ENCODE peak calls at places on chromosomes 6 and 20, in four cellular contexts. S, G, N and D are unnamed samples.
A peak's percentile ranks its signal among the peaks of the same experiment; 100 is the strongest.

GRCh38 chr6:119076966-119077642 is 1.4 kb downstream of the FAM184A start:
- DNase-seq in S (no peak), G (no peak), N (no peak), D (no peak)

GRCh38 chr6:115610646-115611045 is 450.0 kb downstream of the FRK start:
- DNase-seq in S (no peak), G (no peak), N (no peak), D (no peak)

GRCh38 chr6:113486172-113486571 is 371.0 kb upstream of the MARCKS start:
- DNase-seq in S (no peak), G (no peak), N (no peak), D (no peak)

GRCh38 chr20:31602779-31603441 is 2.2 kb upstream of the ID1 start:
- DNase-seq in S (peak; percentile 89), G (peak; percentile 51), N (no peak), D (no peak)

GRCh38 chr20:46905364-46906125 is 10.9 kb downstream of the EYA2 start:
- DNase-seq in S (no peak), G (no peak), N (no peak), D (no peak)

GRCh38 chr6:53014034-53014433 is 18.9 kb upstream of the GSTA4 start:
- DNase-seq in S (peak; percentile 76), G (no peak), N (no peak), D (no peak)

GRCh38 chr6:125002090-125002741 is 40.0 kb downstream of the RNF217 start:
- DNase-seq in S (peak; percentile 30), G (no peak), N (no peak), D (no peak)

GRCh38 chr6:45835725-45836437 is 179.8 kb downstream of the CLIC5 start:
- DNase-seq in S (no peak), G (no peak), N (no peak), D (no peak)

GRCh38 chr6:166308769-166309589 is 787 bp upstream of the PRR18 start:
- DNase-seq in S (no peak), G (no peak), N (no peak), D (no peak)

GRCh38 chr6:119308048-119308570 is 41.5 kb downstream of the MAN1A1 start:
- DNase-seq in S (peak; percentile 84), G (no peak), N (no peak), D (no peak)

GRCh38 chr20:19524691-19525090 is 233.4 kb upstream of the RIN2 start:
- DNase-seq in S (no peak), G (no peak), N (no peak), D (no peak)

GRCh38 chr6:163438940-163439335 is 24.4 kb downstream of the QKI start:
- DNase-seq in S (no peak), G (no peak), N (no peak), D (peak; percentile 45)

GRCh38 chr6:101011165-101011564 is 130.0 kb upstream of the ASCC3 start:
- DNase-seq in S (no peak), G (peak; percentile 33), N (no peak), D (no peak)

GRCh38 chr6:133595076-133595868 is 293.6 kb upstream of the TCF21 start:
- DNase-seq in S (peak; percentile 27), G (no peak), N (no peak), D (no peak)

GRCh38 chr20:1941226-1941625 is 46.0 kb downstream of the SIRPA start:
- DNase-seq in S (peak; percentile 30), G (no peak), N (no peak), D (no peak)

GRCh38 chr6:94570576-94570975 is 1006.8 kb upstream of the MANEA start:
- DNase-seq in S (no peak), G (no peak), N (no peak), D (no peak)

GRCh38 chr6:28981391-28981832 is 23.7 kb downstream of the ZNF311 start:
- DNase-seq in S (peak; percentile 59), G (peak; percentile 64), N (peak; percentile 82), D (no peak)

GRCh38 chr6:170206931-170207431 is 83.9 kb downstream of the DLL1 start:
- DNase-seq in S (no peak), G (no peak), N (peak; percentile 34), D (no peak)

GRCh38 chr6:140441256-140441655 is 1066.8 kb upstream of the CITED2 start:
- DNase-seq in S (peak; percentile 63), G (no peak), N (peak; percentile 52), D (peak; percentile 47)

GRCh38 chr6:22551280-22551679 is 18.1 kb upstream of the HDGFL1 start:
- DNase-seq in S (peak; percentile 59), G (no peak), N (no peak), D (no peak)

GRCh38 chr20:57920971-57921370 is 211.2 kb upstream of the PMEPA1 start:
- DNase-seq in S (no peak), G (no peak), N (no peak), D (no peak)

GRCh38 chr6:99308788-99309187 is 40.7 kb downstream of the FAXC start:
- DNase-seq in S (no peak), G (no peak), N (no peak), D (no peak)

GRCh38 chr6:46876126-46876525 is 45.6 kb downstream of the ADGRF5 start:
- DNase-seq in S (no peak), G (no peak), N (peak; percentile 52), D (no peak)

GRCh38 chr6:131858765-131859490 is 51.1 kb downstream of the ENPP1 start:
- DNase-seq in S (peak; percentile 82), G (no peak), N (no peak), D (no peak)

GRCh38 chr6:109961666-109962065 is 16.4 kb upstream of the GPR6 start:
- DNase-seq in S (no peak), G (no peak), N (no peak), D (no peak)

DNA sequence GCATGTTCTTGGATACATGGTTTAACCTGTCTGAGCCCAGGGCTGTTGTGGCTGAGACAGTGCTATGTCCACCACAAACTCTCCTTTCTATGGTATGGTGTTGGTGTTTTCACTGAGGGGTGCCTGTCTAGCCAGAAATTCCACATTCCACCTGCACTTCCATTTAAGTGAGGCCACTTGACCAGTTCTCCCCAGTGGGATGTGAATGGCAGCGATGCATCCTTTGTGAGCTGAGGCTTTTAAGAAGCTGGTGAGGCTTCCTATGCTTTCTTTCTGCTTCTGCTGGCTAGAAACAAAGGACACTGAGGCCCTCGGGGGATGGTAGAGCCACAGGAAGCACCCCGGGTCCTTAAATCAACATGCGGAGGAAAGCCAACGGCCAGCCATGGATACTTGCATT is 151.5 kb upstream of the CHD6 start:
- DNase-seq in S (no peak), G (no peak), N (peak; percentile 52), D (no peak)
- TF ChIP-seq CHD1 in S (no peak), G (no peak), N (no peak), D (no peak)

GRCh38 chr20:43984587-43984986 is 69.9 kb downstream of the TOX2 start:
- DNase-seq in S (no peak), G (no peak), N (no peak), D (no peak)
- H3K9ac ChIP-seq in S (no peak overlapping the region), G (no peak overlapping the region), N (no peak overlapping the region), D (no peak overlapping the region)

DNA sequence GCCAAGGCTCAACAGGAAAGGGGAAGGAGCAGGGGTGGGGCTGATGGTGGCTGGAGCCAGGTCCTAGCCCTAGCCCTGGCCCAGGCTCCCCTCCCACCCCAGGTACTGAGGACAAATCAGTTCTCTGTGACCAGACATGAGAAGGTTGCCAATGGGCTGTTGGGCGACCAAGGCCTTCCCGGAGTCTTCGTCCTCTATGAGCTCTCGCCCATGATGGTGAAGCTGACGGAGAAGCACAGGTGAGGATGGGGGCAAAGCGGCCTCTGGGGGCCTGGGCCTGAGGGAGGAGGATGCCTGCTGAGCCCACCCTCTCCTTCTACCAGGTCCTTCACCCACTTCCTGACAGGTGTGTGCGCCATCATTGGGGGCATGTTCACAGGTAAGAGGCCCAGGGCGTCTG is 15.0 kb downstream of the ERGIC3 start:
- DNase-seq in S (no peak), G (no peak), N (no peak), D (no peak)
- TF ChIP-seq CHD1 in S (no peak), G (no peak), N (no peak), D (no peak)

DNA sequence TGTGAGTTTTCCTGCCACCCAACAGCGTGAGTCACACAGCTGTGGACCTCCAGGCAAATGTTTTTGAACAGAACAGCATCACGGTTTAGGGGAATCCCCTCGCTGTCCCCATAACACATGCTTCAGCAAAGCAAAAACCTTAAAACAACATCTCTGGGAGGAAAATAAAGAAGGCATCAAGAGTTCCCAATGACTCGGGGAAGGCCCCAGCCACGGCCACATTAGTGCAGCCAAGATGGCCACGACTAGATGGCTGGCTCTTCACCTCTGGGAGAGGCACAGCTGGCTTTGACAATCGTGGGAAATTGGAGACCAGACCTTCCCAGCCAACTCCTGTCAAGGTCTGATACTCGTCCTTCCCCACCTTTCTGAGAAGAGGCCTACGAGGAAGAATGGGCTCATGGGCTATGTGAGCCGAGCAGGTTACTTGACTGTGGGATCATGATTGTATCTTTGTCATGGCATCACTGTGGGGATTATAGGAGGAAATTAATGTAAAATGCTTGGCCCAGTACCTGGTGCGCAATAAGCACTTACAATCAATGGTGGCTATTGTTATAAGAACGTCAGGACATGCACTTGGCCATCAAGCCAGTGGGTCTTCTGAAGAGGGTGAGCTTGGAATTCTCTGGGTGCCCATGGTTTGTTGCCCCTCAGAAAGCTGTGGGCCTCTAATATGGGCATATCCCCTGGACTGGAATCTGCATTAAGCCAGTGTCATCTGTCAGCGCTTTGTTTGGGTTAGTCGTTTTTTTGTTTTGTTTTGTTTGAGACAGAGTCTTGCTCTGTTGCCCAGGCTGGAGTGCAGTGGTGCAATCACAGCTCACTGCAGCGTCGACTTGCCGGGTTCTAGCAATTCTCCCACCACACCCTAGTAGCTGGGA is 43.6 kb downstream of the FGD2 start:
- DNase-seq in S (peak; percentile 95), G (peak; percentile 53), N (no peak), D (peak; percentile 50)
- H3K9ac ChIP-seq in S (no peak overlapping the region), G (no peak overlapping the region), N (no peak overlapping the region), D (peak overlapping the region; percentile 82)

GRCh38 chr6:168047841-168048723 is 30.9 kb downstream of the FRMD1 start:
- DNase-seq in S (no peak), G (no peak), N (no peak), D (no peak)

GRCh38 chr6:168045141-168045691 is 33.8 kb downstream of the FRMD1 start:
- DNase-seq in S (no peak), G (no peak), N (no peak), D (peak; percentile 37)

GRCh38 chr6:168045706-168046620 is 33.0 kb downstream of the FRMD1 start:
- DNase-seq in S (peak; percentile 9), G (no peak), N (no peak), D (no peak)

GRCh38 chr6:168048724-168049025 is 30.3 kb downstream of the FRMD1 start:
- DNase-seq in S (no peak), G (no peak), N (no peak), D (no peak)

GRCh38 chr6:168046696-168047095 is 32.3 kb downstream of the FRMD1 start:
- DNase-seq in S (no peak), G (no peak), N (no peak), D (no peak)
- TF ChIP-seq CHD1 in S (no peak), G (no peak), N (no peak), D (no peak)

GRCh38 chr6:127459231-127459641 is at the start of gene KIAA0408:
- DNase-seq in S (peak; percentile 87), G (no peak), N (no peak), D (no peak)
- H3K9ac ChIP-seq in S (no peak within 1 kb of the TSS), G (no peak within 1 kb of the TSS), N (no peak within 1 kb of the TSS), D (no peak within 1 kb of the TSS)

DNA sequence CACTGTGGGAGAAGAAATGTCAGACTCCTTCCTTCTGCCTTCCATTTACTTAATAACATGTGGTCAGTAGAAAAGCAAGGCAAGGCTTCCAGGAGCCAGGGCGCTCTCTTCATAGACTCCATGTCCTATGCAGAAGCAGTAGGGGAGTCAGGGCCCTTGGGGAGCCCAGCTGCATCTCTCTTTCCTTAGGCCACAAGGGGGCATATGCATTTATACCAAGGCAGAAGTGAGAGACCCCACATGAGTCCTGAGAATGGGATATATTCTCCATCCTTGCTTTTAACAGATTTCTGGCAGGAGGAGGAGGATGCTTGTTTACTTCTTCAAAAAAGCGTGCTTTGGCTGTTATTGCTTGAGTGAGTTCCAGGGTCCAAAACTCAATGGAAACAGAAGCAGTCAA is 198.5 kb downstream of the HIVEP2 start:
- DNase-seq in S (peak; percentile 27), G (no peak), N (peak; percentile 58), D (no peak)
- TF ChIP-seq CHD1 in S (no peak), G (no peak), N (no peak), D (no peak)

GRCh38 chr20:63829598-63829942 is 1.5 kb downstream of the ZBTB46 start:
- DNase-seq in S (no peak), G (no peak), N (no peak), D (no peak)
- H3K9ac ChIP-seq in S (peak overlapping the region; percentile 48), G (no peak overlapping the region), N (no peak overlapping the region), D (no peak overlapping the region)